ENCODE peak calls at places on chromosome 15, in four cellular contexts. C, U, I and V are unnamed samples.

GRCh38 chr15:82850242-82850591 is 40.8 kb downstream of the WHAMM start:
- DNase-seq in C (peak; percentile 5), U (no peak), I (no peak), V (peak; percentile 82)

GRCh38 chr15:59550961-59551360 is 60.6 kb upstream of the GCNT3 start:
- DNase-seq in U (no peak), I (no peak), C (no peak), V (no peak)

GRCh38 chr15:53323197-53323596 is 436.3 kb downstream of the WDR72 start:
- DNase-seq in U (no peak), C (no peak), I (no peak), V (peak; percentile 81)

GRCh38 chr15:63803106-63803886 is 30.5 kb downstream of the HERC1 start:
- DNase-seq in U (no peak), C (no peak), I (no peak), V (no peak)

GRCh38 chr15:81199031-81199779 is 2.5 kb downstream of the IL16 start:
- DNase-seq in C (no peak), U (no peak), I (no peak), V (no peak)

GRCh38 chr15:39625856-39626255 is 45.0 kb downstream of the THBS1 start:
- DNase-seq in U (no peak), I (peak; percentile 39), C (peak; percentile 56), V (no peak)

GRCh38 chr15:79357566-79357965 is 46.7 kb downstream of the TMED3 start:
- DNase-seq in I (no peak), U (no peak), C (no peak), V (peak; percentile 39)

GRCh38 chr15:29418931-29419330 is 149.3 kb upstream of the NSMCE3 start:
- DNase-seq in I (no peak), U (no peak), C (no peak), V (no peak)

GRCh38 chr15:98626153-98626552 is 22.2 kb upstream of the IGF1R start:
- DNase-seq in C (no peak), U (no peak), I (no peak), V (peak; percentile 70)

GRCh38 chr15:31268108-31268501 is 58.5 kb upstream of the KLF13 start:
- DNase-seq in C (no peak), U (no peak), I (no peak), V (peak; percentile 85)

GRCh38 chr15:26674467-26674866 is 98.4 kb downstream of the GABRB3 start:
- DNase-seq in C (no peak), U (no peak), I (no peak), V (no peak)

GRCh38 chr15:73972984-73973682 is 19.0 kb downstream of the STOML1 start:
- DNase-seq in C (peak; percentile 73), U (peak; percentile 78), I (peak; percentile 81), V (peak; percentile 95)

GRCh38 chr15:97902140-97902780 is 58.2 kb upstream of the ARRDC4 start:
- DNase-seq in U (no peak), I (no peak), C (peak; percentile 3), V (no peak)

GRCh38 chr15:63967616-63968015 is 78.7 kb downstream of the DAPK2 start:
- DNase-seq in I (no peak), C (no peak), U (no peak), V (no peak)

GRCh38 chr15:101454365-101454764 is 35.1 kb downstream of the PCSK6 start:
- DNase-seq in I (no peak), C (no peak), U (no peak), V (no peak)
- H3K27ac ChIP-seq in I (no peak overlapping the region), C (no peak overlapping the region), U (no peak overlapping the region), V (no peak overlapping the region)

DNA sequence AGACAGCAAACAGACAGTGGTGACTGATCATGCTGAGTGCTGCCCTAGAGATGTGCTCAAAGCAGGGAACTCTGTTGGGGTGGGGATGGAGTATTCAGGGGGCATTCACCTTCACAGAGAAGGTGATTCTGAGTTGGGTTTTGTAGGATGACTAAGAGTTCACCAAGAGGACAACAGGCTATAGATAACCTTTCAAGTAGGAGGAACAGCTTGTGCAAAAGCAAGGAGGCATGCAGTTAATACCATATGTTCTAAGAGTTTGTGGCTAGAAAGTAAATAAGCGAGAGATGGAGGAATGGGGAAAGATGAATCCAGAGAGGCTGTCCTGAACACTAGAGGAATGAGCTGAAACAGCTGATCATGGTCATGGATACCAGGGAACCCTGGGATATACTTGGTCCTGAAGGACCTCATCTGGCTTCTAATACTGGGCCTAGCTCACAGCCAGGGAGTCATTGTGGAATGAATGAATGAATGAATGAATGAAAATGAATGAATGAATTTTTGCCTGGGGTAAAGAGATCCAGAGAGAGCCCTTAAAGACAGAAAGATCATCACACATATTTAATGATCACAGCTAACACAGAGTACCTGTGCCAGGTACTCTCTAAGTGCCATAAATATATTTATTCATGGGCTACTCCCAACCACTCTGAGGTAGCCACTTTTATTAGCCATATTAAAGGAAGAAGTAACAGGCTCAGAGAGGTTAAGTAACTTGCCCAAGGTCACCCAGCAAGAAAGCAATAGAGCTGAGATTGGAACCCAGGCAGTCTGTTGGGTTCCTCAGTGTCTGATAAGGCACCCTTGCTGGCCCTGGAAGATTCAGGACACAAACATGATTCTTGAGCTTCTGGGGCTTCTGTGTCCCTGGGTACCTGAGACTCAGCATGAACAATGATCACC is 22.0 kb downstream of the SMAD6 start:
- DNase-seq in I (peak; percentile 50), U (no peak), C (peak; percentile 86), V (no peak)
- H3K4me1 ChIP-seq in I (peaks cover 13% of the 10 kb centered on the region), U (peaks cover 9% of the 10 kb centered on the region), C (peaks cover 22% of the 10 kb centered on the region), V (peaks cover 40% of the 10 kb centered on the region)

GRCh38 chr15:84638103-84638502 is 16.0 kb downstream of the WDR73 start:
- DNase-seq in U (no peak), I (no peak), C (peak; percentile 22), V (no peak)
- TF ChIP-seq CTCF in U (no peak), I (no peak), C (peak; percentile 5), V (no peak)

DNA sequence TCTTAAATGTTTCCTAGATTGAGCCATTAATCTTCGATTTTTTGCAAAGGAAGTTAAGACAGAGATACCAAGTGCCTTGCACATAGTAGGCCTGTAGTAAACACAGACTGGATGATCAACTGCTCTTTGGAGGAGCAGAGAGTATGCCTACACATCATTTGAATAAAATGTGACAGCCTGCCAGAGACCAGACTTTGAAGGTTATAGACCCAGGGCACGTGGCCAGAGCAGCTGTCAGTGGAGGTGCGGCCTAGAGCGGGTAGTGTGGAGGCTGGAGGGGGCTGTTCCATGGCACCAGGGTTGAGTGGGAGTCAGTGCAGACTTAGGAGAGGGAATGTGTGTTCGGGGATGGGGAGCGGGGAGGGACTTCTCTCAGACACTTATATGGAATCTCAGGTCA is 80.8 kb downstream of the SMAD3 start:
- DNase-seq in I (peak; percentile 82), U (peak; percentile 64), C (peak; percentile 93), V (no peak)
- H3K27ac ChIP-seq in I (peak overlapping the region; percentile 96), U (no peak overlapping the region), C (peak overlapping the region; percentile 82), V (peak overlapping the region; percentile 84)

GRCh38 chr15:75650908-75651809 is 3.4 kb downstream of the SNX33 start:
- DNase-seq in U (peak; percentile 47), I (peak; percentile 28), C (no peak), V (no peak)
- H3K4me1 ChIP-seq in U (peaks cover 50% of the 10 kb centered on the region), I (peaks cover 39% of the 10 kb centered on the region), C (peaks cover 47% of the 10 kb centered on the region), V (peaks cover 84% of the 10 kb centered on the region)

DNA sequence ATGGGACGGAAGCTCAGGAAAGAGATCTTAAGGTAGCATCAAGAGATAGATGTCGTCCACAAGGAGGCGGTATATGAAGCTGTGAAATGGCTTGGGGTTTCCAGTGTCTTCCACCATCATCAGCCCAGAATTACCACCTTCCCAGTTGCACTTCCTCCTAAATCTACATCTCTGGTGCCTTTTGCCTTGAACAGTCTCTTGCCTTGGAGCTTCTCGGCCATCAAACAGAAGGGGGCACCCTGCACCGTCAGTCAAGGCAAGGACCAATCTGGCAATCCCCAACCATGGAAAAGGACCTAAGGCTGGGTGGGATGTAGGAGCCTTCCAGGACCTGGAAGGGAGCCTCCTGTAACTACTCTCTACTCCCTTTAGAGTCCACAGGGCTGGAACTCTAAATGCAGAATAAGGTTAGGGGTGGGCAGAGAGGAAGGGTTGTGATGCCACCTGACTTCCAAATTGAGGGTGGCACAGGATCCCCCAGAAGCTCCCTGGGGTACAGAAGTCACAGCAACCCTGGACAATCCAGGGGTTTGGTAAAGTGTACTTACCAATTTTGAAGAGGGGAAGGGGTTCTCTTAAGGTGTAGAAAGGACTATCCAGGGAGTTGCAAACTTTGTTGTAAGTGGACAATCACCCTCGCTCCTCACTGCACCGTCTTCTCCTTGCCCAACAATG is 1.0 kb upstream of the RYR3 start:
- DNase-seq in I (no peak), C (no peak), U (no peak), V (peak; percentile 75)
- TF ChIP-seq CTCF in I (no peak), C (no peak), U (no peak), V (peak; percentile 18)

GRCh38 chr15:93861413-93861812 is 369.9 kb upstream of the MCTP2 start:
- DNase-seq in C (no peak), U (no peak), I (no peak), V (no peak)
- H3K27ac ChIP-seq in C (no peak overlapping the region), U (no peak overlapping the region), I (no peak overlapping the region), V (no peak overlapping the region)

GRCh38 chr15:91968610-91969009 is 115.1 kb downstream of the SLCO3A1 start:
- DNase-seq in I (no peak), U (no peak), C (no peak), V (no peak)
- H3K4me1 ChIP-seq in I (peaks cover 6% of the 10 kb centered on the region), U (peaks cover 23% of the 10 kb centered on the region), C (peaks cover 6% of the 10 kb centered on the region), V (peaks cover 38% of the 10 kb centered on the region)

DNA sequence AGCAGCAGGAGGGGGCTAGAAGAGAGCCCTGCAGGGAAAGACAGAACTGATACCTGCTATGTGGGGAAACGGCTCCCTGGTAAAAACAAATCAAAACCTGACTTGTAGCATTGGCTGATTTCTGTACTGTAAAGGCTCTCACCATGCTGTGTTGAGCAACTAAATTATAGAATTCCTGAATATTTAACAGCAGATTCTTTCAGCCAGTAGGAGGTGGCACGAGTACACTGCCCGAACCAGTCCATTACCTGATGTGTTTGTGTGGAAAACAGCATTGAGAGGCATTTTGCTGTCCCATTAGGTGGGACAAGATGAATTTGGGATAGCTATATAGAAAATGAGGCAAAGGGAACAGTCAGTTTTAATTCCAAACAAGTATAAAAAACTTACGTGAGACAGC is 201.2 kb downstream of the ATP10A start:
- DNase-seq in U (no peak), I (no peak), C (no peak), V (no peak)
- TF ChIP-seq CTCF in U (no peak), I (no peak), C (no peak), V (peak; percentile 20)

DNA sequence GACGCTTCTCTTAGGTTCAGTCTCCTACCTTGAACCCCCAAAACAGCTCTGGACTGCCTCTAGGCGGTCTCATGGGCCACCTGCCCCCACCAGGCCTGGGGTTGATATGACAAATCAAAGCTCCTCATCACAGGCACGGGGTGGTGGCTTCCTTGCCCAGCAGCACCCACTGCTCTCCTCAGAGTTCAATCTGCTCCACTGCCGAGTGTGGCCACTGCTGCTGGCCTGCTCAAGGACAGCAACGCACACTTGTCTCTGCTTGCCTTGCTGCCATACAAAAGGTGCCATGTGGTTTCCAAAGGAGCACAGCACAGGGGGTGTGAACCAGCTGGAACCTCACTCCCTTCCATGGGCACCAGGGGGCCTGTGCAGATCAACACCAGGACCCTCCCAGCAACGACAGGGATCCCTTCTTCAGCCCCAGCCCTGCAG is 10.2 kb downstream of the KBTBD13 start:
- DNase-seq in U (no peak), I (no peak), C (no peak), V (no peak)
- H3K27ac ChIP-seq in U (no peak overlapping the region), I (no peak overlapping the region), C (no peak overlapping the region), V (peak overlapping the region; percentile 95)